ENCODE peak calls at places on chromosomes 5 and 9, in four cellular contexts. O, N, G and X are unnamed samples.

GRCh38 chr5:103973669-103974068 is 411.1 kb upstream of the NUDT12 start:
- DNase-seq in G (no peak), O (no peak), N (no peak), X (no peak)

GRCh38 chr5:35202319-35203111 is 27.8 kb downstream of the PRLR start:
- DNase-seq in N (no peak), G (peak), O (peak), X (no peak)

GRCh38 chr9:117187498-117187897 is 227.4 kb downstream of the ASTN2 start:
- DNase-seq in G (no peak), N (no peak), O (no peak), X (no peak)

GRCh38 chr5:141349917-141350619 is at the start of gene PCDHGB1:
- DNase-seq in N (no peak), G (no peak), O (peak), X (no peak)

GRCh38 chr9:129138476-129139232 is 27.4 kb downstream of the PTPA start:
- DNase-seq in G (peak), O (no peak), N (no peak), X (peak)

GRCh38 chr9:135761150-135761844 is 59.3 kb downstream of the KCNT1 start:
- DNase-seq in O (no peak), G (no peak), N (no peak), X (no peak)

GRCh38 chr9:86126998-86127972 is 27.9 kb upstream of the GOLM1 start:
- DNase-seq in O (peak), N (no peak), G (peak), X (peak)

GRCh38 chr9:77305622-77306365 is 128.5 kb downstream of the VPS13A start:
- DNase-seq in O (peak), N (no peak), G (no peak), X (no peak)

GRCh38 chr5:68582284-68582683 is 366.7 kb downstream of the PIK3R1 start:
- DNase-seq in G (no peak), N (no peak), O (no peak), X (no peak)

GRCh38 chr9:103068666-103069207 is 73.6 kb downstream of the CYLC2 start:
- DNase-seq in O (no peak), G (no peak), N (no peak), X (no peak)

GRCh38 chr9:121633736-121634135 is 17.7 kb upstream of the DAB2IP start:
- DNase-seq in O (no peak), N (no peak), G (no peak), X (no peak)

GRCh38 chr5:127994087-127994660 is 89.4 kb upstream of the SLC12A2 start:
- DNase-seq in O (no peak), G (no peak), N (no peak), X (no peak)

GRCh38 chr9:19151425-19152159 is 24.3 kb upstream of the PLIN2 start:
- DNase-seq in O (no peak), G (no peak), N (no peak), X (no peak)

GRCh38 chr5:149466457-149466972 is 84.7 kb downstream of the CSNK1A1 start:
- DNase-seq in O (no peak), G (no peak), N (no peak), X (no peak)

GRCh38 chr5:96026334-96027065 is 64.8 kb upstream of the ELL2 start:
- DNase-seq in O (peak), N (no peak), G (no peak), X (no peak)

GRCh38 chr5:143536364-143536763 is 132.9 kb upstream of the NR3C1 start:
- DNase-seq in O (peak), N (no peak), G (no peak), X (no peak)